ENCODE peak calls at places on chromosomes 11 and 22, in seven cellular contexts. W is astrocyte of the spinal cord; D is AG09319; O is lower leg skin; K is AG09309; J is activated CD8-positive, alpha-beta T cell treated with anti-CD3 and anti-CD28 coated beads for 36 hours; P is IMR-90. T is an unnamed sample.

GRCh38 chr22:50506611-50507420 is 686 bp downstream of the LMF2 start:
- DNase-seq in J (no peak), O (no peak), D (no peak), K (no peak), P (no peak), W (no peak), T (no peak)

GRCh38 chr11:124892750-124893454 is 4.8 kb downstream of the ROBO4 start:
- DNase-seq in K (no peak), W (no peak), O (peak; percentile 86), D (no peak), J (no peak), P (no peak), T (no peak)

GRCh38 chr11:64990222-64990918 is 6.4 kb downstream of the BATF2 start:
- DNase-seq in J (no peak), W (no peak), D (no peak), K (no peak), P (no peak), O (peak; percentile 87), T (peak; percentile 40)

GRCh38 chr11:35629914-35630313 is 11.7 kb downstream of the FJX1 start:
- DNase-seq in O (no peak), J (no peak), W (peak; percentile 97), D (peak; percentile 88), K (peak; percentile 98), P (peak; percentile 100), T (peak; percentile 96)

GRCh38 chr11:16958833-16959232 is 55.4 kb downstream of the PLEKHA7 start:
- DNase-seq in K (no peak), P (no peak), W (no peak), O (no peak), J (no peak), D (no peak), T (no peak)

GRCh38 chr11:126669416-126669815 is 313.9 kb downstream of the ST3GAL4 start:
- DNase-seq in J (no peak), O (no peak), P (peak; percentile 74), W (peak; percentile 37), K (peak; percentile 44), D (peak; percentile 10), T (no peak)

GRCh38 chr11:44774131-44774530 is 47.4 kb downstream of the TSPAN18 start:
- DNase-seq in D (no peak), O (peak; percentile 89), P (no peak), J (no peak), W (no peak), K (no peak), T (peak; percentile 54)

GRCh38 chr22:43466710-43467109 is 54.9 kb downstream of the MPPED1 start:
- DNase-seq in J (no peak), O (no peak), W (no peak), P (no peak), D (no peak), K (no peak), T (no peak)

GRCh38 chr11:10752061-10752460 is 1.0 kb downstream of the CTR9 start:
- DNase-seq in P (no peak), W (no peak), D (no peak), K (no peak), J (no peak), O (no peak), T (no peak)

GRCh38 chr22:43404673-43405385 is 7.0 kb upstream of the MPPED1 start:
- DNase-seq in O (peak; percentile 89), K (no peak), P (no peak), W (no peak), D (no peak), J (no peak), T (no peak)

GRCh38 chr11:82980292-82980691 is 78.8 kb downstream of the DDIAS start:
- DNase-seq in D (peak; percentile 25), P (peak; percentile 84), K (peak; percentile 45), J (no peak), O (no peak), W (peak; percentile 68), T (peak; percentile 59)

GRCh38 chr11:92424281-92424680 is 199.7 kb downstream of the FAT3 start:
- DNase-seq in O (no peak), J (no peak), D (no peak), W (peak; percentile 78), K (peak; percentile 43), P (peak; percentile 51), T (no peak)

GRCh38 chr11:67699521-67699920 is 25.1 kb upstream of the ALDH3B2 start:
- DNase-seq in P (peak; percentile 32), K (no peak), W (no peak), O (peak; percentile 49), D (no peak), J (no peak), T (peak; percentile 6)

GRCh38 chr11:12290477-12290922 is 86.9 kb upstream of the PARVA start:
- DNase-seq in K (no peak), W (no peak), J (no peak), P (no peak), D (no peak), O (no peak), T (no peak)

GRCh38 chr11:69950120-69950519 is 128.0 kb upstream of the ANO1 start:
- DNase-seq in P (peak; percentile 31), D (no peak), O (no peak), W (peak; percentile 12), K (no peak), J (peak; percentile 59), T (no peak)

GRCh38 chr11:112289588-112290461 is 29.2 kb upstream of the PLET1 start:
- DNase-seq in K (no peak), P (peak; percentile 35), W (peak; percentile 47), J (peak; percentile 84), O (peak; percentile 97), D (peak; percentile 34), T (peak; percentile 72)

GRCh38 chr11:96464695-96465307 is 75.0 kb downstream of the JRKL start:
- DNase-seq in P (peak; percentile 78), K (peak; percentile 55), O (no peak), J (no peak), D (peak; percentile 36), W (peak; percentile 81), T (peak; percentile 78)

GRCh38 chr22:23181763-23182288 is 1.5 kb downstream of the BCR start:
- DNase-seq in D (no peak), J (peak; percentile 14), P (no peak), K (no peak), O (no peak), W (no peak), T (no peak)

GRCh38 chr11:76664578-76665061 is 5.9 kb downstream of the LRRC32 start:
- DNase-seq in K (no peak), O (peak; percentile 79), J (peak; percentile 61), D (no peak), W (no peak), P (no peak), T (no peak)

GRCh38 chr11:86740628-86741488 is 59.5 kb upstream of the PRSS23 start:
- DNase-seq in W (peak; percentile 98), J (peak; percentile 39), K (peak; percentile 86), D (peak; percentile 78), P (peak; percentile 98), O (no peak), T (peak; percentile 95)

GRCh38 chr11:106077609-106078517 is at the start of gene AASDHPPT:
- DNase-seq in W (peak; percentile 68), O (no peak), K (no peak), D (no peak), P (peak; percentile 29), J (no peak), T (peak; percentile 61)
- TF ChIP-seq CTCF in W (no peak), O (no peak), K (no peak), D (no peak), P (no peak), J (no peak), T (no peak)

GRCh38 chr11:18632841-18633240 is 1.3 kb downstream of the SPTY2D1 start:
- DNase-seq in W (no peak), D (no peak), K (no peak), J (no peak), P (peak; percentile 6), O (no peak), T (no peak)

GRCh38 chr11:18633256-18634139 is 644 bp downstream of the SPTY2D1 start:
- DNase-seq in J (peak; percentile 66), K (no peak), O (peak; percentile 39), D (peak; percentile 47), P (peak; percentile 48), W (peak; percentile 17), T (peak; percentile 60)

DNA sequence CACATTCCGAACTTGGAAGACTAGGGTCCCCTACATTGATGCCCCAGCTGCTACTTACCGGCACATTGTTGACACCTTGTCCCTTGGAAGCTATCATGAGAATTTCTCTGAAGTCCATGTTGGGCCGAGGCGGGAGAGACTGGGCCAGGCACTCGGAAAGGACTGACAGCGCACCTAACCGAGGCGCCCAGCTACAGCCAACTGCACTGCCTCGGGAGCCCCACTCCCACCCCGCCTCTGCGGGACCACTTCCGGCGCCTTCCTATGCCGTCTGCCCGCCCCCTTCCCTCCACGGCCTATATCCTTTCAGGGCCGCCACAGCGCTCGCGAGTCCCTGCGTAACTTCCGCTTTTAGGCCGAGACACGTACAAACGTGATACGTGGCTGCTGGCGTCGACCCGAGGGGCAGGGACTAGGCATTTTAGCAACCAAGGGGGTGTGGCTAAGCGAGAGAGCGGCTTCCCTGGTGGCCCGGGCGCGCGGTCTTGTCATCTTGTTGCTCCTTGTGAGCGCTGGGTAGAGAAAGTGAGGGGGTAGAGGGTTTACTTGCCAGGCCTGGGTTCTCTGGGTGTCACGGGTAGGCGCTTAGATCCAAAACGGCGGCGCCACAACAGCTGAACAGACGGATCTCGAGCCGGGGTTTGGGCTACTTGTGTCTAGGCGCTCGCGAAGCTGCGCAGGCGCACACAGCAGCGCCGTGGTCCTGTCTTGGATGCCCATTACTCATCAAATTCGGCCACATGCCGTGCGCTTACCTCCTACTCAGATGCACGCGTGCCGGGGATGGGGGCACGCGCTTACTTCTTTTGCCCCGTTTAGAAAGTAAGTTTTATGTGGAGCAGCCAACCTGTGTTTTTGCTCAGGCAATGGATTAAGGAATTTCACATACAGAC is at the start of gene SPTY2D1:
- DNase-seq in P (peak; percentile 99), D (peak; percentile 98), W (peak; percentile 100), O (peak; percentile 100), J (peak; percentile 100), K (peak; percentile 96), T (peak; percentile 100)
- TF ChIP-seq CTCF in P (no peak), D (no peak), W (no peak), O (no peak), J (no peak), K (no peak), T (no peak)

GRCh38 chr22:17788528-17789378 is 14.5 kb upstream of the BID start:
- DNase-seq in J (no peak), P (no peak), K (no peak), D (no peak), W (no peak), O (no peak), T (no peak)
- TF ChIP-seq CTCF in J (no peak), P (no peak), K (no peak), D (no peak), W (peak; percentile 26), O (no peak), T (no peak)

DNA sequence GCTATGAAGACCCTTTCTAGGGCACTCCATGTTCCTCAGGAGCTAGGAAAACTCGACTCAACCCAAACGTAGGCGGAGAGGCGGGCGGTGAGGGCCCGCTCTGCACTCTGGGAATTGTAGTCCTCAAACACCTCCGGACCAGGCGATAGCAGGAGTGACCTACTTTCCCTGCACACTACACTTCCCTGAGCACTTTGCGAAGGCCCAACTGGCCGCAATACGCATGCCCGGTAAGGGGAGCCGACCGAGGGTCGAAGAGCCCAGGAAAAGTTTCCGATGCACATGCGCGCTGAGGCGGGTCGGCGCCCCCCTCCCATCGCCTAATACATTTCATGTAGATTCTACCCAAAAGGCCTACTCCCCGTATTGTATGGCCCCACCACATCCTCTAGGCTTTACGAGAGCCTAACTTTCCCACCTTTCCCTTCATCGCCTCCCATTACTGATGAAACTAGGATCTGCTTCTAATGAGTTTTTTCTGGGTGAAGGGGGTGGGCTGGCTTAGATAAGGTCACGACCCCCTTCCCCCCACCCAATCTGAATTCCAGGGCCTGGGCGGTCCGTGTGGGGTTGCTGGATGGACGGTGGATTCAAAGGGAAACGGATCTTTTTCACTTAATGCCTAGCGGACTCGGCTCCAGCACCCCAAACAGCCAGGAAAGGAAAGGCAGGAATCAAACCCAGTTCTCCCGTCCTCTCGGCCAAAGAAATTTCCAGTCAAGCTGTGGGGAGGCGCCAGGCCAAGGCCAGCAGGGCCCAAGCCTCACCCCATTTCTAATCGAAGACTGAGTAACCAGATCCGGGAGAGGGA is 2.0 kb downstream of the TOB2 start:
- DNase-seq in K (peak; percentile 85), D (peak; percentile 88), J (peak; percentile 94), O (peak; percentile 97), P (peak; percentile 98), W (peak; percentile 98), T (peak; percentile 99)
- TF ChIP-seq CTCF in K (no peak), D (no peak), J (no peak), O (no peak), P (no peak), W (no peak), T (no peak)

T was measured in fibroblast of villous mesenchyme.